ENCODE peak calls at places on chromosomes 11 and 22, in four cellular contexts. S is left ventricle myocardium inferior; Z is fibroblast of pulmonary artery; R is activated CD8-positive, alpha-beta memory T cell treated with anti-CD3 and anti-CD28 coated beads for 1 hour. C is an unnamed sample.

GRCh38 chr22:42296381-42296853 is 26.0 kb upstream of the TCF20 start:
- DNase-seq in S (peak), R (no peak), Z (no peak), C (no peak)

GRCh38 chr22:46075764-46076531 is 74.4 kb upstream of the PPARA start:
- DNase-seq in Z (no peak), R (no peak), S (peak), C (no peak)

GRCh38 chr11:66478823-66479740 is 1.2 kb upstream of the DPP3 start:
- DNase-seq in R (no peak), Z (peak), S (peak), C (no peak)

GRCh38 chr11:111540114-111540920 is at the start of gene LAYN:
- DNase-seq in Z (peak), S (peak), R (peak), C (no peak)

GRCh38 chr11:1553808-1554594 is 18.1 kb downstream of the DUSP8 start:
- DNase-seq in Z (no peak), R (no peak), S (no peak), C (no peak)

GRCh38 chr11:62547691-62548281 is 1.2 kb upstream of the AHNAK start:
- DNase-seq in R (no peak), S (peak), Z (no peak), C (no peak)

GRCh38 chr11:59463176-59463575 is 6.4 kb downstream of the OR4D6 start:
- DNase-seq in R (no peak), Z (peak), S (no peak), C (no peak)

GRCh38 chr11:72038491-72038890 is 39.8 kb downstream of the IL18BP start:
- DNase-seq in R (no peak), Z (peak), S (peak), C (no peak)

GRCh38 chr11:71302534-71302909 is 50.1 kb upstream of the SHANK2 start:
- DNase-seq in Z (no peak), S (no peak), R (no peak), C (no peak)

GRCh38 chr11:73859671-73860070 is 17.0 kb downstream of the COA4 start:
- DNase-seq in R (no peak), Z (no peak), S (no peak), C (no peak)

GRCh38 chr22:48179571-48180546 is 1417.4 kb downstream of the TBC1D22A start:
- DNase-seq in R (no peak), S (no peak), Z (no peak), C (no peak)

GRCh38 chr11:71449596-71449995 is 1.4 kb upstream of the DHCR7 start:
- DNase-seq in R (no peak), Z (no peak), S (no peak), C (no peak)

GRCh38 chr22:36461665-36462474 is 19.6 kb downstream of the TXN2 start:
- DNase-seq in Z (peak), R (no peak), S (peak), C (no peak)

GRCh38 chr11:14015711-14016110 is 53.2 kb downstream of the SPON1 start:
- DNase-seq in Z (peak), R (no peak), S (no peak), C (no peak)

GRCh38 chr11:25650319-25650718 is 681.6 kb upstream of the ANO3 start:
- DNase-seq in S (no peak), R (no peak), Z (no peak), C (no peak)

GRCh38 chr11:106724293-106724892 is 293.9 kb downstream of the GUCY1A2 start:
- DNase-seq in S (no peak), Z (peak), R (no peak), C (no peak)

GRCh38 chr11:62922653-62923371 is 1.6 kb upstream of the CHRM1 start:
- DNase-seq in R (no peak), S (no peak), Z (peak), C (no peak)

GRCh38 chr11:61826930-61827572 is 1.0 kb upstream of the FADS2 start:
- DNase-seq in R (no peak), S (no peak), Z (no peak), C (no peak)

GRCh38 chr22:21447694-21448402 is 19.3 kb upstream of the TMEM191C start:
- DNase-seq in Z (no peak), R (no peak), S (no peak), C (no peak)

GRCh38 chr11:16713594-16713993 is 24.9 kb upstream of the C11orf58 start:
- DNase-seq in Z (no peak), R (no peak), S (no peak), C (no peak)

GRCh38 chr22:37632174-37633081 is 7.0 kb upstream of the SH3BP1 start:
- DNase-seq in R (no peak), Z (no peak), S (no peak), C (no peak)